ENCODE peak calls at places on chromosomes 11 and 22, in seven cellular contexts. H, A, R, S, K, G and I are unnamed samples.
A peak's percentile ranks its signal among the peaks of the same experiment; 100 is the strongest.

GRCh38 chr22:39524753-39525657 is 4.6 kb downstream of the ATF4 start:
- DNase-seq in R (no peak), K (peak; percentile 71), G (no peak), H (no peak), S (no peak), A (no peak), I (no peak)

GRCh38 chr11:116786966-116787365 is 857 bp downstream of the ZPR1 start:
- DNase-seq in H (no peak), A (no peak), R (no peak), G (no peak), K (no peak), S (no peak), I (no peak)

GRCh38 chr11:95108159-95108611 is 18.5 kb downstream of the ENDOD1 start:
- DNase-seq in K (peak; percentile 78), G (no peak), R (no peak), H (no peak), A (peak; percentile 90), S (no peak), I (peak; percentile 75)

GRCh38 chr11:41872458-41872857 is 413.0 kb upstream of the LRRC4C start:
- DNase-seq in S (no peak), R (no peak), A (no peak), H (no peak), K (no peak), G (no peak), I (no peak)

GRCh38 chr11:129190087-129190486 is 2.0 kb downstream of the ARHGAP32 start:
- DNase-seq in K (no peak), R (no peak), G (no peak), A (no peak), H (no peak), S (no peak), I (no peak)

GRCh38 chr11:66933508-66933907 is 24.7 kb downstream of the PC start:
- DNase-seq in R (no peak), H (no peak), K (no peak), A (peak; percentile 20), S (no peak), G (no peak), I (no peak)

GRCh38 chr11:95563859-95564258 is 225.7 kb downstream of the FAM76B start:
- DNase-seq in A (peak; percentile 13), G (no peak), H (no peak), R (no peak), S (no peak), K (no peak), I (no peak)

GRCh38 chr11:121466063-121466794 is 13.5 kb upstream of the SORL1-AS1 start:
- DNase-seq in G (peak; percentile 84), A (peak; percentile 89), S (peak; percentile 8), R (peak; percentile 90), K (peak; percentile 97), H (peak; percentile 74), I (peak; percentile 74)

GRCh38 chr11:44235765-44236201 is 74.2 kb downstream of the ALX4 start:
- DNase-seq in H (no peak), G (no peak), R (no peak), A (peak; percentile 20), K (no peak), S (no peak), I (peak; percentile 96)

GRCh38 chr22:44361391-44362126 is 48.8 kb upstream of the SHISAL1 start:
- DNase-seq in S (no peak), A (no peak), G (no peak), K (peak; percentile 65), R (no peak), H (no peak), I (no peak)

GRCh38 chr11:66218846-66219620 is 49.4 kb upstream of the RAB1B start:
- DNase-seq in A (no peak), G (no peak), S (no peak), K (no peak), R (no peak), H (no peak), I (no peak)

GRCh38 chr22:35476341-35476740 is 64.3 kb upstream of the RASD2 start:
- DNase-seq in H (no peak), R (no peak), A (no peak), G (peak; percentile 23), K (no peak), S (no peak), I (peak; percentile 29)

GRCh38 chr11:60208146-60208895 is 25.4 kb upstream of the MS4A6A start:
- DNase-seq in G (no peak), R (no peak), K (no peak), A (no peak), H (no peak), S (no peak), I (no peak)

GRCh38 chr11:24748261-24748660 is 251.4 kb downstream of the LUZP2 start:
- DNase-seq in S (no peak), A (no peak), K (no peak), G (no peak), H (no peak), R (no peak), I (no peak)

GRCh38 chr11:121634889-121635288 is 182.1 kb upstream of the SORL1-AS1 start:
- DNase-seq in G (peak; percentile 79), A (peak; percentile 92), K (no peak), H (peak; percentile 74), R (no peak), S (no peak), I (peak; percentile 96)

GRCh38 chr22:39994566-39995345 is at the start of gene FAM83F:
- DNase-seq in K (peak; percentile 76), A (no peak), S (peak; percentile 24), R (peak; percentile 84), G (no peak), H (no peak), I (no peak)

GRCh38 chr22:19289475-19290161 is 1.9 kb downstream of the CLTCL1 start:
- DNase-seq in G (peak; percentile 82), S (no peak), K (no peak), A (peak; percentile 57), R (no peak), H (no peak), I (peak; percentile 64)

GRCh38 chr11:84819128-84819527 is 808.0 kb downstream of the DLG2 start:
- DNase-seq in H (no peak), G (no peak), S (no peak), R (no peak), K (no peak), A (peak; percentile 13), I (no peak)

DNA sequence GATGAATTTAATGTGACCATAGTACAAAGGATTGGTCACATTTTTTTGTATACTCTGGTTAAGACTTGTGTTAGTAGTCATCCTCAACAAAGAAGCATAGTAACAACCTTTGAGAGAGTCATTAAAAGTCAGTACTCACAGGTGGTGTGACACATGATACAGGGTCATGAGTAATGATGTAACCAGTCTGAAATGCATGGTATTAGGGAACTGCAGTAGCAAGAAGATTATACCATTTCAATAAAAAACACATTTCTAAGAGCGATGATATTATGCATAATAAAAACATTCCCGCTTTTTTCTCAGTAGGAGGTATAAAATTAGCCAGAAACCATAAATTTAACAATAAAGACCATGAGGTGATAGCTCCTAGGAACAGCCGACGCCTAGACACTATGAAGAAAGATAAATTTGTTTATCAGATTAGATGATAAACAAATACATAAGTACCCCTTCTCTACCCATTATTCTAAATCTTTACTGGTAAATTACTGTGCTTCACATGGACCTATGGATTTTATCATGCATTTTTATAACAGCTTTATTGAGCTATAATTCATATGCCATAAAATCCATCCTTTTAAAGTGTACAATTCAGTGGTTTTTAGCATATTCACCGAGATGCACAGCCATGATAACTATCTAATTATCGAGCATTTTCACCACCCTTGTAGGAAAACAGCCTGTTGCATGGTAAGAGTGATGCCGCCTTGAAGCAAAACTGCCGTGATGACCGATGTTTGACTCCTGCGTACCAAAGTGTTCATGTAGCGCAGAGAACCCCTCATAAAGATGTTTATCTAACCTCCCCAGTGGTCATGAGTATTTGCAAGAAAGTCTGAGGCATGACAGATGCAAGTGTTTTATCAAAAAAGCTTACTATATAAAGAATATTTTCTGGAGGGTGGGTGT is 41.8 kb downstream of the TMPRSS5 start:
- DNase-seq in S (no peak), K (no peak), R (no peak), A (no peak), H (peak; percentile 68), G (peak; percentile 60), I (no peak)
- H3K4me3 ChIP-seq in S (no peak overlapping the region), K (no peak overlapping the region), R (no peak overlapping the region), A (no peak overlapping the region), H (no peak overlapping the region), G (no peak overlapping the region), I (no peak overlapping the region)

GRCh38 chr11:16001044-16001568 is 355.2 kb downstream of the SOX6 start:
- DNase-seq in A (no peak), R (no peak), G (no peak), H (no peak), K (no peak), S (no peak), I (no peak)

GRCh38 chr11:16000065-16000464 is 356.3 kb downstream of the SOX6 start:
- DNase-seq in S (no peak), R (no peak), H (peak; percentile 38), G (peak; percentile 73), K (no peak), A (peak; percentile 84), I (peak; percentile 64)

GRCh38 chr11:16007514-16007913 is 348.8 kb downstream of the SOX6 start:
- DNase-seq in H (no peak), S (no peak), G (no peak), A (no peak), K (no peak), R (no peak), I (no peak)

GRCh38 chr11:16002942-16003341 is 353.4 kb downstream of the SOX6 start:
- DNase-seq in A (no peak), K (no peak), S (no peak), H (no peak), G (no peak), R (no peak), I (no peak)

GRCh38 chr11:16001899-16002426 is 354.4 kb downstream of the SOX6 start:
- DNase-seq in S (no peak), H (peak; percentile 93), A (peak; percentile 96), G (peak; percentile 90), K (no peak), R (peak; percentile 6), I (peak; percentile 96)
- H3K4me3 ChIP-seq in S (no peak overlapping the region), H (no peak overlapping the region), A (peak overlapping the region; percentile 19), G (no peak overlapping the region), K (no peak overlapping the region), R (no peak overlapping the region), I (no peak overlapping the region)

DNA sequence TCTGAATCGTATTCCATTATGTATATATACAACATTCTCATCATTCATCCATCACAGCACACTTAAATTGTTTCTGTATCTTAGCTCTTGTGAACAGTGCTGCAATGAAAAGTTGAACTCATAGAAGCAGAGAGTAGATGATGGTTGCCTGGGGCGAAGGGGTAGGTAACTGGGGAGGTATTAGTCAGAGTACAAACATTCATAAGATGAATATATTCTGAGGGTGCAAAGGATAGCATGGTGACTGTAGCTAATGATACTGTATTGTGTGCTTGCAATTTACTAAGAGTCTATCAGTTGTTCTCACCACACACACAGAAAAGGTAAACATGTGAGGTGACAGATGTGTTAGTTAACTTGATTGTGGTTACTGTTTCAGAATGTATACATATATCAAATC is 12.6 kb upstream of the RFPL2 start:
- DNase-seq in K (no peak), A (no peak), S (no peak), R (no peak), G (no peak), H (no peak), I (no peak)
- H3K4me3 ChIP-seq in K (no peak overlapping the region), A (no peak overlapping the region), S (no peak overlapping the region), R (no peak overlapping the region), G (no peak overlapping the region), H (no peak overlapping the region), I (no peak overlapping the region)

GRCh38 chr11:126140106-126140931 is 71.1 kb downstream of the RPUSD4 start:
- DNase-seq in G (no peak), R (no peak), H (no peak), A (no peak), S (no peak), K (no peak), I (no peak)
- H3K4me3 ChIP-seq in G (no peak overlapping the region), R (peak overlapping the region; percentile 9), H (no peak overlapping the region), A (no peak overlapping the region), S (no peak overlapping the region), K (no peak overlapping the region), I (no peak overlapping the region)

GRCh38 chr22:28245579-28246224 is 326.6 kb upstream of the PITPNB start:
- DNase-seq in H (no peak), R (no peak), A (no peak), S (no peak), G (no peak), K (no peak), I (no peak)
- H3K4me3 ChIP-seq in H (no peak overlapping the region), R (no peak overlapping the region), A (no peak overlapping the region), S (no peak overlapping the region), G (no peak overlapping the region), K (no peak overlapping the region), I (no peak overlapping the region)